ENCODE peak calls at places on chromosome 5, in six cellular contexts. One of them, this sample, is unnamed.

GRCh38 chr5:33513786-33514185 is 73.0 kb downstream of the TARS1 start:
- DNase-seq in IMR-90: no peak
- DNase-seq in A549: no peak
- DNase-seq in GM12878: no peak
- DNase-seq in HepG2: no peak
- DNase-seq in K562: no peak
- DNase-seq in this sample: no peak

GRCh38 chr5:91176288-91177016 is 206.7 kb downstream of the ARRDC3 start:
- DNase-seq in IMR-90: peak; percentile 60
- DNase-seq in A549: no peak
- DNase-seq in GM12878: no peak
- DNase-seq in HepG2: no peak
- DNase-seq in K562: no peak
- DNase-seq in this sample: no peak

GRCh38 chr5:84130006-84130580 is 254.6 kb downstream of the EDIL3 start:
- DNase-seq in IMR-90: no peak
- DNase-seq in A549: no peak
- DNase-seq in GM12878: no peak
- DNase-seq in HepG2: no peak
- DNase-seq in K562: no peak
- DNase-seq in this sample: no peak

GRCh38 chr5:14476791-14477435 is 104.7 kb upstream of the OTULINL start:
- DNase-seq in IMR-90: peak; percentile 90
- DNase-seq in A549: no peak
- DNase-seq in GM12878: no peak
- DNase-seq in HepG2: no peak
- DNase-seq in K562: no peak
- DNase-seq in this sample: no peak

GRCh38 chr5:60334281-60334713 is 365.7 kb downstream of the DEPDC1B start:
- DNase-seq in IMR-90: peak; percentile 65
- DNase-seq in A549: peak; percentile 4
- DNase-seq in GM12878: no peak
- DNase-seq in HepG2: peak; percentile 18
- DNase-seq in K562: no peak
- DNase-seq in this sample: no peak

GRCh38 chr5:146047396-146047795 is 58.0 kb downstream of the PLAC8L1 start:
- DNase-seq in IMR-90: no peak
- DNase-seq in A549: no peak
- DNase-seq in GM12878: no peak
- DNase-seq in HepG2: no peak
- DNase-seq in K562: no peak
- DNase-seq in this sample: no peak

GRCh38 chr5:14946813-14947640 is 75.4 kb upstream of the ANKH start:
- DNase-seq in IMR-90: no peak
- DNase-seq in A549: peak; percentile 18
- DNase-seq in GM12878: peak; percentile 15
- DNase-seq in HepG2: peak; percentile 41
- DNase-seq in K562: no peak
- DNase-seq in this sample: peak; percentile 29

GRCh38 chr5:37665272-37665671 is 174.6 kb downstream of the GDNF start:
- DNase-seq in IMR-90: peak; percentile 70
- DNase-seq in A549: no peak
- DNase-seq in GM12878: no peak
- DNase-seq in HepG2: no peak
- DNase-seq in K562: no peak
- DNase-seq in this sample: no peak

GRCh38 chr5:160869962-160870521 is 18.0 kb upstream of the ATP10B start:
- DNase-seq in IMR-90: no peak
- DNase-seq in A549: no peak
- DNase-seq in GM12878: no peak
- DNase-seq in HepG2: no peak
- DNase-seq in K562: no peak
- DNase-seq in this sample: no peak

GRCh38 chr5:140246378-140247122 is 56.4 kb downstream of the PFDN1 start:
- DNase-seq in IMR-90: peak; percentile 84
- DNase-seq in A549: no peak
- DNase-seq in GM12878: no peak
- DNase-seq in HepG2: no peak
- DNase-seq in K562: no peak
- DNase-seq in this sample: no peak

GRCh38 chr5:9381464-9381863 is 164.4 kb downstream of the SEMA5A start:
- DNase-seq in IMR-90: no peak
- DNase-seq in A549: no peak
- DNase-seq in GM12878: peak; percentile 68
- DNase-seq in HepG2: no peak
- DNase-seq in K562: no peak
- DNase-seq in this sample: no peak

GRCh38 chr5:96478983-96479382 is 45.9 kb upstream of the PCSK1 start:
- DNase-seq in IMR-90: no peak
- DNase-seq in A549: no peak
- DNase-seq in GM12878: no peak
- DNase-seq in HepG2: no peak
- DNase-seq in K562: no peak
- DNase-seq in this sample: no peak
- TF ChIP-seq BHLHE40 in IMR-90: no peak
- TF ChIP-seq BHLHE40 in A549: no peak
- TF ChIP-seq BHLHE40 in GM12878: no peak
- TF ChIP-seq BHLHE40 in HepG2: no peak
- TF ChIP-seq BHLHE40 in K562: no peak
- TF ChIP-seq BHLHE40 in this sample: no peak

GRCh38 chr5:1181451-1182359 is 19.7 kb upstream of the SLC6A19 start:
- DNase-seq in IMR-90: no peak
- DNase-seq in A549: no peak
- DNase-seq in GM12878: no peak
- DNase-seq in HepG2: peak; percentile 45
- DNase-seq in K562: no peak
- DNase-seq in this sample: no peak
- TF ChIP-seq BHLHE40 in IMR-90: no peak
- TF ChIP-seq BHLHE40 in A549: no peak
- TF ChIP-seq BHLHE40 in GM12878: no peak
- TF ChIP-seq BHLHE40 in HepG2: no peak
- TF ChIP-seq BHLHE40 in K562: no peak
- TF ChIP-seq BHLHE40 in this sample: no peak

DNA sequence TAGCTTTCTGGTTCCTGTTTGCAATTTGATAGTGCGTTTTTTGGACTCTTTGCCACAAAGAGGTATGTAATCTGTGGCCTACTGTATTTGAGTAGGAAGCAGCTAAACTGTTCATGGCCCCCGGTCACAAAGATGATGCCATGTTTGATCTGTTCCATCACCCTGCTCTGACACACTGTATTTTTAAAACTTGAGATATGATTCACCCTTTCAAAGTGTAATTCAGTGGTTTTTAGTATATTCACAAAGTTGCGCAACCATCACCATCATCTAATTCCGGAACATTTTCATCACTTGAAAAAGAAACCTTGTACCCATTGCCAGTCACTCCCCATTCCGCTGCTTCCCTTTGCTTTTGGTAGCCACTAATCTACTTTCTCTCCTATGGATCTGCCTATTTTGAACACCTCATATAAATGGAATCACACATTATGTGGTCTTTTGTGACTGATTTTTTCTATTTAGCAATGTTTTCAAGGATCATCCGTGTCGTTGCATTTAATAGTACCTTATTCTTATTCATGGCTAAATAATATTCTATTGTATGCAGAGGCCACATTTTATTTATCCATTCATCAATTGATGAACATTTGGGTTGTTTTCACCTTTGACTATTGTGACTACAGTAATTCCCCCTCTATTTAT is 141.6 kb downstream of the NR3C1 start:
- DNase-seq in IMR-90: peak; percentile 89
- DNase-seq in A549: no peak
- DNase-seq in GM12878: no peak
- DNase-seq in HepG2: no peak
- DNase-seq in K562: no peak
- DNase-seq in this sample: no peak
- TF ChIP-seq BHLHE40 in IMR-90: no peak
- TF ChIP-seq BHLHE40 in A549: no peak
- TF ChIP-seq BHLHE40 in GM12878: no peak
- TF ChIP-seq BHLHE40 in HepG2: no peak
- TF ChIP-seq BHLHE40 in K562: no peak
- TF ChIP-seq BHLHE40 in this sample: no peak

GRCh38 chr5:171366645-171367044 is 21.0 kb upstream of the NPM1 start:
- DNase-seq in IMR-90: no peak
- DNase-seq in A549: no peak
- DNase-seq in GM12878: no peak
- DNase-seq in HepG2: no peak
- DNase-seq in K562: no peak
- DNase-seq in this sample: no peak

GRCh38 chr5:171369056-171369455 is 18.6 kb upstream of the NPM1 start:
- DNase-seq in IMR-90: no peak
- DNase-seq in A549: no peak
- DNase-seq in GM12878: no peak
- DNase-seq in HepG2: no peak
- DNase-seq in K562: no peak
- DNase-seq in this sample: no peak

GRCh38 chr5:171369898-171370297 is 17.8 kb upstream of the NPM1 start:
- DNase-seq in IMR-90: no peak
- DNase-seq in A549: no peak
- DNase-seq in GM12878: no peak
- DNase-seq in HepG2: no peak
- DNase-seq in K562: no peak
- DNase-seq in this sample: no peak

GRCh38 chr5:171365351-171365750 is 22.3 kb upstream of the NPM1 start:
- DNase-seq in IMR-90: peak; percentile 9
- DNase-seq in A549: peak; percentile 42
- DNase-seq in GM12878: no peak
- DNase-seq in HepG2: peak; percentile 15
- DNase-seq in K562: peak; percentile 42
- DNase-seq in this sample: peak; percentile 75

GRCh38 chr5:171367424-171368370 is 20.0 kb upstream of the NPM1 start:
- DNase-seq in IMR-90: peak; percentile 50
- DNase-seq in A549: no peak
- DNase-seq in GM12878: no peak
- DNase-seq in HepG2: no peak
- DNase-seq in K562: no peak
- DNase-seq in this sample: no peak
- TF ChIP-seq BHLHE40 in IMR-90: no peak
- TF ChIP-seq BHLHE40 in A549: no peak
- TF ChIP-seq BHLHE40 in GM12878: no peak
- TF ChIP-seq BHLHE40 in HepG2: no peak
- TF ChIP-seq BHLHE40 in K562: no peak
- TF ChIP-seq BHLHE40 in this sample: no peak

This sample was measured in HEK293T.